ENCODE peak calls at places on chromosomes 11 and 22, in nine cellular contexts. One of them, this sample, is unnamed.

GRCh38 chr11:72234514-72234830 is 9.5 kb downstream of the PHOX2A start:
- DNase-seq in tibial nerve: no peak
- DNase-seq in breast epithelium: peak
- DNase-seq in A549: no peak
- DNase-seq in prostate gland: no peak
- DNase-seq in erythroblast: no peak
- DNase-seq in spleen: peak
- DNase-seq in HCT116: no peak
- DNase-seq in uterus: no peak
- DNase-seq in this sample: no peak

GRCh38 chr11:9092846-9093778 is 1.7 kb upstream of the SCUBE2 start:
- DNase-seq in prostate gland: peak
- DNase-seq in erythroblast: no peak
- DNase-seq in uterus: no peak
- DNase-seq in A549: no peak
- DNase-seq in tibial nerve: no peak
- DNase-seq in HCT116: no peak
- DNase-seq in breast epithelium: no peak
- DNase-seq in spleen: no peak
- DNase-seq in this sample: no peak

GRCh38 chr11:61918251-61919112 is 1.1 kb upstream of the RAB3IL1 start:
- DNase-seq in tibial nerve: no peak
- DNase-seq in A549: no peak
- DNase-seq in spleen: no peak
- DNase-seq in uterus: peak
- DNase-seq in erythroblast: no peak
- DNase-seq in prostate gland: no peak
- DNase-seq in HCT116: no peak
- DNase-seq in breast epithelium: peak
- DNase-seq in this sample: no peak

GRCh38 chr11:88651556-88651955 is 314.0 kb upstream of the CTSC start:
- DNase-seq in HCT116: no peak
- DNase-seq in spleen: no peak
- DNase-seq in A549: no peak
- DNase-seq in erythroblast: no peak
- DNase-seq in tibial nerve: no peak
- DNase-seq in breast epithelium: no peak
- DNase-seq in prostate gland: no peak
- DNase-seq in uterus: no peak
- DNase-seq in this sample: no peak

GRCh38 chr22:23893446-23893956 is 682 bp upstream of the MIF start:
- DNase-seq in prostate gland: no peak
- DNase-seq in breast epithelium: no peak
- DNase-seq in tibial nerve: no peak
- DNase-seq in spleen: no peak
- DNase-seq in erythroblast: no peak
- DNase-seq in A549: no peak
- DNase-seq in uterus: no peak
- DNase-seq in HCT116: no peak
- DNase-seq in this sample: no peak

GRCh38 chr22:45425531-45426265 is 12.2 kb downstream of the RIBC2 start:
- DNase-seq in erythroblast: no peak
- DNase-seq in tibial nerve: no peak
- DNase-seq in prostate gland: no peak
- DNase-seq in uterus: no peak
- DNase-seq in breast epithelium: no peak
- DNase-seq in spleen: peak
- DNase-seq in HCT116: no peak
- DNase-seq in A549: no peak
- DNase-seq in this sample: no peak

GRCh38 chr22:44281706-44282637 is 30.8 kb downstream of the SHISAL1 start:
- DNase-seq in tibial nerve: no peak
- DNase-seq in spleen: no peak
- DNase-seq in uterus: no peak
- DNase-seq in prostate gland: no peak
- DNase-seq in HCT116: no peak
- DNase-seq in breast epithelium: no peak
- DNase-seq in A549: no peak
- DNase-seq in erythroblast: no peak
- DNase-seq in this sample: no peak

GRCh38 chr11:117437791-117438130 is 110.1 kb downstream of the CEP164 start:
- DNase-seq in tibial nerve: no peak
- DNase-seq in uterus: no peak
- DNase-seq in prostate gland: no peak
- DNase-seq in erythroblast: no peak
- DNase-seq in breast epithelium: no peak
- DNase-seq in spleen: peak
- DNase-seq in HCT116: no peak
- DNase-seq in A549: no peak
- DNase-seq in this sample: no peak

GRCh38 chr22:38826386-38826785 is 17.4 kb downstream of the NPTXR start:
- DNase-seq in uterus: no peak
- DNase-seq in HCT116: no peak
- DNase-seq in breast epithelium: no peak
- DNase-seq in A549: no peak
- DNase-seq in prostate gland: no peak
- DNase-seq in spleen: no peak
- DNase-seq in erythroblast: no peak
- DNase-seq in tibial nerve: no peak
- DNase-seq in this sample: no peak

GRCh38 chr11:46363031-46363407 is 15.8 kb downstream of the DGKZ start:
- DNase-seq in spleen: peak
- DNase-seq in prostate gland: no peak
- DNase-seq in uterus: peak
- DNase-seq in A549: no peak
- DNase-seq in HCT116: no peak
- DNase-seq in erythroblast: peak
- DNase-seq in tibial nerve: no peak
- DNase-seq in breast epithelium: peak
- DNase-seq in this sample: peak

GRCh38 chr22:46233231-46233630 is 16.9 kb downstream of the CDPF1 start:
- DNase-seq in erythroblast: peak
- DNase-seq in tibial nerve: no peak
- DNase-seq in uterus: no peak
- DNase-seq in breast epithelium: no peak
- DNase-seq in prostate gland: no peak
- DNase-seq in A549: no peak
- DNase-seq in spleen: peak
- DNase-seq in HCT116: no peak
- DNase-seq in this sample: peak

GRCh38 chr22:30007361-30007760 is 72.9 kb upstream of the HORMAD2 start:
- DNase-seq in uterus: no peak
- DNase-seq in breast epithelium: no peak
- DNase-seq in HCT116: no peak
- DNase-seq in tibial nerve: no peak
- DNase-seq in prostate gland: no peak
- DNase-seq in spleen: no peak
- DNase-seq in erythroblast: no peak
- DNase-seq in A549: no peak
- DNase-seq in this sample: no peak

GRCh38 chr22:40651563-40652501 is 15.3 kb upstream of the MRTFA start:
- DNase-seq in HCT116: peak
- DNase-seq in prostate gland: peak
- DNase-seq in uterus: peak
- DNase-seq in spleen: peak
- DNase-seq in erythroblast: peak
- DNase-seq in breast epithelium: peak
- DNase-seq in A549: peak
- DNase-seq in tibial nerve: peak
- DNase-seq in this sample: peak
- TF ChIP-seq POLR2A in HCT116: peak
- TF ChIP-seq POLR2A in prostate gland: no peak
- TF ChIP-seq POLR2A in uterus: peak
- TF ChIP-seq POLR2A in spleen: no peak
- TF ChIP-seq POLR2A in erythroblast: peak
- TF ChIP-seq POLR2A in breast epithelium: peak
- TF ChIP-seq POLR2A in A549: peak
- TF ChIP-seq POLR2A in tibial nerve: peak
- TF ChIP-seq POLR2A in this sample: no peak

GRCh38 chr11:65574963-65575567 is 788 bp upstream of the EHBP1L1 start:
- DNase-seq in breast epithelium: no peak
- DNase-seq in uterus: no peak
- DNase-seq in prostate gland: no peak
- DNase-seq in HCT116: no peak
- DNase-seq in spleen: peak
- DNase-seq in A549: no peak
- DNase-seq in erythroblast: peak
- DNase-seq in tibial nerve: no peak
- DNase-seq in this sample: no peak
- TF ChIP-seq POLR2A in breast epithelium: no peak
- TF ChIP-seq POLR2A in uterus: no peak
- TF ChIP-seq POLR2A in prostate gland: no peak
- TF ChIP-seq POLR2A in HCT116: no peak
- TF ChIP-seq POLR2A in spleen: no peak
- TF ChIP-seq POLR2A in A549: no peak
- TF ChIP-seq POLR2A in erythroblast: peak
- TF ChIP-seq POLR2A in tibial nerve: no peak
- TF ChIP-seq POLR2A in this sample: peak

GRCh38 chr11:110713469-110713776 is 1.2 kb upstream of the ARHGAP20 start:
- DNase-seq in erythroblast: no peak
- DNase-seq in spleen: no peak
- DNase-seq in tibial nerve: no peak
- DNase-seq in A549: no peak
- DNase-seq in prostate gland: no peak
- DNase-seq in uterus: no peak
- DNase-seq in breast epithelium: no peak
- DNase-seq in HCT116: no peak
- DNase-seq in this sample: no peak

GRCh38 chr11:110711448-110711775 is 825 bp downstream of the ARHGAP20 start:
- DNase-seq in A549: no peak
- DNase-seq in spleen: no peak
- DNase-seq in erythroblast: no peak
- DNase-seq in prostate gland: no peak
- DNase-seq in HCT116: no peak
- DNase-seq in uterus: no peak
- DNase-seq in tibial nerve: no peak
- DNase-seq in breast epithelium: no peak
- DNase-seq in this sample: no peak

GRCh38 chr11:110712643-110713468 is 619 bp upstream of the ARHGAP20 start:
- DNase-seq in spleen: no peak
- DNase-seq in erythroblast: no peak
- DNase-seq in A549: no peak
- DNase-seq in breast epithelium: peak
- DNase-seq in prostate gland: peak
- DNase-seq in HCT116: no peak
- DNase-seq in uterus: peak
- DNase-seq in tibial nerve: peak
- DNase-seq in this sample: no peak

GRCh38 chr11:110710520-110711381 is 1.5 kb downstream of the ARHGAP20 start:
- DNase-seq in HCT116: no peak
- DNase-seq in spleen: peak
- DNase-seq in tibial nerve: peak
- DNase-seq in uterus: peak
- DNase-seq in breast epithelium: peak
- DNase-seq in prostate gland: peak
- DNase-seq in A549: no peak
- DNase-seq in erythroblast: no peak
- DNase-seq in this sample: no peak

DNA sequence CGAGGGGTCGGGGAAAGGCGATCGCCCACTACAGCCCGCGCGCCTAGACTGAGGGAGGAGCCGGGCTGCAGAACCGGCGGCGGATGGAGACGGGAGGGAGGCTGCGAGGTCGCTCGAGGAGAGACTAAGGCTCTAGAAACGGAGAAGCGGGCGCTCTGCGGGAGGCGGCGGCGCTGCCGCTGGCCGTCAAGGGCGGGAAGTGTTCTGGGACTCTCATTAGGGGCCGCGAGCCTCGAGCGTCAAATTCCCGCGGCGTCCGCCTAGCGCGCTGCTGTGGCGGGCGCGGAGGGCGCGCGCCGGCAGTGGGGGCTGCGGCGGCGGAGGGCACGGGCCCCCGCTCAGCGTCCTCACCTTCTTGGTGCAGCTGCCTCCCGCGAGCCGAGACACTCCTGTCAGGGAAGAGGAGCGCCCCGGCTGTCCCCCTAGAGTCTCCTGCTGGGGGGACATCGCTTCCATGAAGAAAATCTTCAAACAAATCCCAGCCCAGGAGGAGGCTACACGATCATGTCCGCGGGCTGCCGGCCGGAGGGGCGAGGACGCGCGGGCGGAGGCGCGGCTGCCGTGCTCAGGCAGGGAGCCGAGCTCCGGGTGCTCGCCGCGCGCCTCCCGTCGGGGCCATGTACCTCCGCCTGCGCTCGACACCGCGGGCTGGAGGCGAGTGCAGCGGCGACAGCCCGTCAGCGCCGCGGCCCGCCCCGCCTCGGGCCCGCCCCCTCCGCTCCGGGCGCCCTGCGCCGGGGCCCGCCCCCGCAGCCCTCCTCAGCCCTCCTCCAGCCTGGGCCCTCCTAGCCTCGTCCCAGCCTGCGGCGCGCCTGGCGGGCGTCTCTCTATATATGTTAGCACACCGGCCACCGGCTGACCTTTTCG is at the start of gene ARHGAP20:
- DNase-seq in breast epithelium: peak
- DNase-seq in spleen: peak
- DNase-seq in A549: peak
- DNase-seq in erythroblast: peak
- DNase-seq in tibial nerve: peak
- DNase-seq in prostate gland: peak
- DNase-seq in HCT116: no peak
- DNase-seq in uterus: peak
- DNase-seq in this sample: no peak
- TF ChIP-seq POLR2A in breast epithelium: no peak
- TF ChIP-seq POLR2A in spleen: no peak
- TF ChIP-seq POLR2A in A549: no peak
- TF ChIP-seq POLR2A in erythroblast: no peak
- TF ChIP-seq POLR2A in tibial nerve: peak
- TF ChIP-seq POLR2A in prostate gland: peak
- TF ChIP-seq POLR2A in HCT116: no peak
- TF ChIP-seq POLR2A in uterus: peak
- TF ChIP-seq POLR2A in this sample: no peak

GRCh38 chr11:6249822-6250555 is 9.6 kb upstream of the CCKBR start:
- DNase-seq in HCT116: peak
- DNase-seq in uterus: peak
- DNase-seq in prostate gland: no peak
- DNase-seq in A549: peak
- DNase-seq in erythroblast: peak
- DNase-seq in breast epithelium: no peak
- DNase-seq in tibial nerve: no peak
- DNase-seq in spleen: no peak
- DNase-seq in this sample: peak

GRCh38 chr11:6253196-6253595 is 6.4 kb upstream of the CCKBR start:
- DNase-seq in tibial nerve: no peak
- DNase-seq in prostate gland: no peak
- DNase-seq in uterus: no peak
- DNase-seq in spleen: no peak
- DNase-seq in A549: no peak
- DNase-seq in HCT116: no peak
- DNase-seq in breast epithelium: no peak
- DNase-seq in erythroblast: no peak
- DNase-seq in this sample: no peak

GRCh38 chr11:6248248-6248647 is 9.4 kb downstream of the CNGA4 start:
- DNase-seq in breast epithelium: no peak
- DNase-seq in spleen: no peak
- DNase-seq in tibial nerve: no peak
- DNase-seq in prostate gland: no peak
- DNase-seq in A549: no peak
- DNase-seq in HCT116: no peak
- DNase-seq in uterus: no peak
- DNase-seq in erythroblast: no peak
- DNase-seq in this sample: no peak

GRCh38 chr11:6251120-6251733 is 8.4 kb upstream of the CCKBR start:
- DNase-seq in uterus: peak
- DNase-seq in spleen: peak
- DNase-seq in tibial nerve: peak
- DNase-seq in prostate gland: peak
- DNase-seq in erythroblast: peak
- DNase-seq in breast epithelium: peak
- DNase-seq in A549: peak
- DNase-seq in HCT116: peak
- DNase-seq in this sample: peak

GRCh38 chr11:6251990-6252473 is 7.6 kb upstream of the CCKBR start:
- DNase-seq in prostate gland: peak
- DNase-seq in tibial nerve: no peak
- DNase-seq in HCT116: no peak
- DNase-seq in spleen: no peak
- DNase-seq in breast epithelium: no peak
- DNase-seq in erythroblast: peak
- DNase-seq in A549: no peak
- DNase-seq in uterus: no peak
- DNase-seq in this sample: no peak
- TF ChIP-seq POLR2A in prostate gland: no peak
- TF ChIP-seq POLR2A in tibial nerve: no peak
- TF ChIP-seq POLR2A in HCT116: no peak
- TF ChIP-seq POLR2A in spleen: no peak
- TF ChIP-seq POLR2A in breast epithelium: no peak
- TF ChIP-seq POLR2A in erythroblast: no peak
- TF ChIP-seq POLR2A in A549: no peak
- TF ChIP-seq POLR2A in uterus: no peak
- TF ChIP-seq POLR2A in this sample: no peak

This sample was measured in H54.